ENCODE peak calls at places on chromosomes 12 and 14, in eight cellular contexts. Z, C, U, J, V, E, P and Y are unnamed samples.

GRCh38 chr12:62800707-62801400 is 134.1 kb downstream of the PPM1H start:
- DNase-seq in Z (no peak), C (no peak), U (no peak), J (no peak), V (no peak), E (no peak), P (no peak), Y (no peak)

GRCh38 chr14:74975059-74975810 is 19.8 kb upstream of the PGF start:
- DNase-seq in Z (no peak), C (peak; percentile 83), U (no peak), J (peak; percentile 89), V (no peak), E (no peak), P (no peak), Y (no peak)

GRCh38 chr12:9260931-9261330 is 52.7 kb upstream of the PZP start:
- DNase-seq in Z (no peak), C (no peak), U (no peak), J (no peak), V (no peak), E (no peak), P (no peak), Y (no peak)

GRCh38 chr12:55516391-55516790 is 24.2 kb downstream of the OR6C68 start:
- DNase-seq in Z (no peak), C (no peak), U (no peak), J (no peak), V (no peak), E (no peak), P (no peak), Y (no peak)

GRCh38 chr14:50864237-50864636 is 7.6 kb upstream of the ABHD12B start:
- DNase-seq in Z (no peak), C (no peak), U (no peak), J (no peak), V (no peak), E (no peak), P (no peak), Y (no peak)

GRCh38 chr12:49131973-49132461 is 822 bp upstream of the TUBA1B start:
- DNase-seq in Z (no peak), C (no peak), U (peak; percentile 46), J (no peak), V (no peak), E (no peak), P (no peak), Y (peak; percentile 47)

GRCh38 chr14:100049220-100049619 is 16.0 kb upstream of the EVL start:
- DNase-seq in Z (no peak), C (no peak), U (no peak), J (no peak), V (no peak), E (no peak), P (peak; percentile 36), Y (no peak)

GRCh38 chr14:72089625-72090024 is 157.4 kb downstream of the RGS6 start:
- DNase-seq in Z (no peak), C (no peak), U (no peak), J (no peak), V (no peak), E (no peak), P (no peak), Y (no peak)

GRCh38 chr14:27392153-27392552 is 794.3 kb upstream of the NOVA1 start:
- DNase-seq in Z (no peak), C (no peak), U (no peak), J (no peak), V (no peak), E (no peak), P (no peak), Y (no peak)

GRCh38 chr14:75905505-75905904 is 76.3 kb downstream of the TGFB3 start:
- DNase-seq in Z (peak; percentile 55), C (peak; percentile 58), U (no peak), J (peak; percentile 75), V (no peak), E (no peak), P (peak; percentile 42), Y (no peak)

GRCh38 chr12:104370989-104371870 is 67.7 kb downstream of the EID3 start:
- DNase-seq in Z (no peak), C (no peak), U (no peak), J (no peak), V (no peak), E (no peak), P (peak; percentile 64), Y (peak; percentile 32)

GRCh38 chr12:76777765-76778216 is 13.9 kb downstream of the ZDHHC17 start:
- DNase-seq in Z (no peak), C (no peak), U (no peak), J (no peak), V (no peak), E (no peak), P (no peak), Y (no peak)

GRCh38 chr14:105075364-105076295 is 10.4 kb upstream of the GPR132 start:
- DNase-seq in Z (peak; percentile 64), C (peak; percentile 53), U (no peak), J (no peak), V (no peak), E (no peak), P (peak; percentile 18), Y (no peak)

GRCh38 chr14:30656190-30656632 is 34.1 kb downstream of the SCFD1 start:
- DNase-seq in Z (no peak), C (no peak), U (peak; percentile 15), J (no peak), V (peak; percentile 3), E (peak; percentile 24), P (peak; percentile 27), Y (no peak)

GRCh38 chr12:57740656-57741412 is 2.3 kb upstream of the AGAP2 start:
- DNase-seq in Z (peak; percentile 62), C (no peak), U (no peak), J (no peak), V (peak; percentile 78), E (peak; percentile 90), P (no peak), Y (no peak)

GRCh38 chr14:104978774-104979691 is 859 bp upstream of the AHNAK2 start:
- DNase-seq in Z (peak; percentile 47), C (peak; percentile 46), U (no peak), J (no peak), V (no peak), E (no peak), P (no peak), Y (no peak)

GRCh38 chr12:100753837-100754236 is 40.7 kb upstream of the ANO4 start:
- DNase-seq in Z (no peak), C (no peak), U (no peak), J (no peak), V (no peak), E (no peak), P (no peak), Y (no peak)

GRCh38 chr12:56158926-56159461 is 835 bp downstream of the MYL6 start:
- DNase-seq in Z (peak; percentile 93), C (peak; percentile 69), U (no peak), J (peak; percentile 94), V (no peak), E (no peak), P (peak; percentile 59), Y (peak; percentile 64)

GRCh38 chr12:58293308-58293983 is 352.1 kb downstream of the ATP23 start:
- DNase-seq in Z (no peak), C (no peak), U (no peak), J (no peak), V (no peak), E (no peak), P (no peak), Y (no peak)

GRCh38 chr14:63893701-63894458 is 41.1 kb downstream of the SYNE2 start:
- DNase-seq in Z (no peak), C (peak; percentile 70), U (no peak), J (peak; percentile 79), V (no peak), E (no peak), P (peak; percentile 78), Y (peak; percentile 93)

GRCh38 chr12:15540469-15540872 is 218.2 kb downstream of the PTPRO start:
- DNase-seq in Z (no peak), C (no peak), U (no peak), J (no peak), V (no peak), E (no peak), P (peak; percentile 16), Y (peak; percentile 16)

DNA sequence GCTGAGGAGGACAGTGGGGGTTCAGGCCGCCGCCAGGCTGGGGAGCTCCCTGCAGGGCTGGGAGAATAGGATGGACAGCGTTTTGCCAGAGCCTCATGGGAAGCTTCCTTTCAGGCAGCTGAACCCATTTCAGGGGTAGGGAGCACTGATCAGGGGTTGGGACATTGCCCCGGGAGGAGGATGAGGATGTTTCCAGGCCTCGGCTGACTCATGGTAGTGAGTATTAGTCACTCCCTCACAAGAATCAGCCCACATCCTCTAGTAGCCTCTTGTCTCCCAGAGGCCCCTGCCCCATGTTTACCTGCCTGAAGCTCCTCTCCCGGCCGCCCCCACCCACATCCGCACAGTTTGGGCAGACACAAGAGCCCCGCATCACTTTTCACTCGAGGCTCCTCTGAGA is 89.8 kb downstream of the ZFP36L1 start:
- DNase-seq in Z (no peak), C (no peak), U (no peak), J (no peak), V (no peak), E (no peak), P (peak; percentile 68), Y (peak; percentile 70)
- H3K4me3 ChIP-seq in Z (no peak overlapping the region), C (no peak overlapping the region), U (no peak overlapping the region), J (no peak overlapping the region), V (no peak overlapping the region), E (no peak overlapping the region), P (no peak overlapping the region), Y (no peak overlapping the region)

DNA sequence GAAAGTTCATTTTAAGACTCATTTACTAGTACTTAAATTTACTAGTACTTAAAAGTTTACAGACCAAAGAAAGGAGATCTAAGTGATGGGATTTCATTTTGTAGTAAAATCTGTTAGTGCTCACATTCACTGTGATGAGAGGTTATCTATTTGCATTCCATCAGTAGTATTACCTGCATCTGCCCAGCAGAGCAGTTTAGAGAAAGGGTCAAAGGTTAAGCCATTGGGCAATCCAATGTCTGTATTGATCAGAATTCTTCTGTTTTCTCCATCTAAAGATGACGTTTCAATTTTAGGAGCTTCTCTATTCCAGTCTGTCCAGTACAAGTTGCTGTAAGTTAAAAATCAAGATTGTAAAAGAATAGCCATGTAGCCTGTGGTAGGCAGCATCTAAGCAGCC is 18.3 kb downstream of the RTRAF start:
- DNase-seq in Z (no peak), C (no peak), U (no peak), J (no peak), V (no peak), E (no peak), P (no peak), Y (no peak)
- H3K36me3 ChIP-seq in Z (peaks cover 90% of the 10 kb centered on the region), C (peaks cover 11% of the 10 kb centered on the region), U (peaks cover 25% of the 10 kb centered on the region), J (peaks cover 76% of the 10 kb centered on the region), V (peaks cover 73% of the 10 kb centered on the region), E (peaks cover 56% of the 10 kb centered on the region), P (peaks cover 82% of the 10 kb centered on the region), Y (peaks cover 48% of the 10 kb centered on the region)

GRCh38 chr14:103280278-103280917 is 53.6 kb upstream of the EIF5 start:
- DNase-seq in Z (no peak), C (no peak), U (no peak), J (no peak), V (no peak), E (no peak), P (no peak), Y (no peak)
- H3K27me3 ChIP-seq in Z (peaks cover 59% of the 10 kb centered on the region), C (no peaks in the 10 kb centered on the region), U (no peaks in the 10 kb centered on the region), J (no peaks in the 10 kb centered on the region), V (peaks cover 28% of the 10 kb centered on the region), E (peaks cover 12% of the 10 kb centered on the region), P (peaks cover 44% of the 10 kb centered on the region), Y (no peaks in the 10 kb centered on the region)

GRCh38 chr12:128612150-128612850 is 211.5 kb downstream of the SLC15A4 start:
- DNase-seq in Z (no peak), C (no peak), U (no peak), J (no peak), V (no peak), E (no peak), P (no peak), Y (no peak)
- H3K4me3 ChIP-seq in Z (no peak overlapping the region), C (no peak overlapping the region), U (no peak overlapping the region), J (no peak overlapping the region), V (no peak overlapping the region), E (no peak overlapping the region), P (no peak overlapping the region), Y (no peak overlapping the region)

GRCh38 chr12:109735051-109735521 is 21.5 kb downstream of the FAM222A start:
- DNase-seq in Z (peak; percentile 10), C (peak; percentile 37), U (no peak), J (peak; percentile 8), V (no peak), E (no peak), P (no peak), Y (no peak)
- H3K36me3 ChIP-seq in Z (no peaks in the 10 kb centered on the region), C (no peaks in the 10 kb centered on the region), U (no peaks in the 10 kb centered on the region), J (no peaks in the 10 kb centered on the region), V (no peaks in the 10 kb centered on the region), E (no peaks in the 10 kb centered on the region), P (no peaks in the 10 kb centered on the region), Y (no peaks in the 10 kb centered on the region)